ENCODE peak calls at places on chromosomes 11 and 22, in eight cellular contexts. N, M, R, H, S, V, W and O are unnamed samples.

GRCh38 chr11:9073826-9074225 is 17.6 kb downstream of the SCUBE2 start:
- DNase-seq in N (no peak), M (no peak), R (no peak), H (no peak), S (no peak), V (no peak), W (no peak), O (no peak)

GRCh38 chr11:94909371-94909820 is 64.0 kb downstream of the CWC15 start:
- DNase-seq in N (no peak), M (no peak), R (no peak), H (no peak), S (no peak), V (no peak), W (peak), O (no peak)

GRCh38 chr11:126366064-126366822 is 10.8 kb downstream of the ST3GAL4 start:
- DNase-seq in N (no peak), M (peak), R (no peak), H (no peak), S (peak), V (no peak), W (no peak), O (no peak)

GRCh38 chr22:27135582-27135981 is 478.2 kb downstream of the MIAT start:
- DNase-seq in N (peak), M (no peak), R (no peak), H (no peak), S (no peak), V (no peak), W (peak), O (no peak)

GRCh38 chr22:47352920-47353700 is 590.7 kb downstream of the TBC1D22A start:
- DNase-seq in N (no peak), M (no peak), R (no peak), H (no peak), S (peak), V (no peak), W (no peak), O (no peak)

GRCh38 chr11:119367661-119368120 is 13.8 kb downstream of the USP2 start:
- DNase-seq in N (no peak), M (no peak), R (peak), H (no peak), S (peak), V (no peak), W (no peak), O (peak)

GRCh38 chr22:44939451-44939850 is 70.4 kb downstream of the PHF21B start:
- DNase-seq in N (no peak), M (no peak), R (no peak), H (no peak), S (no peak), V (no peak), W (no peak), O (no peak)

GRCh38 chr22:48276933-48277867 is 1514.8 kb downstream of the TBC1D22A start:
- DNase-seq in N (no peak), M (no peak), R (no peak), H (no peak), S (no peak), V (no peak), W (no peak), O (no peak)

GRCh38 chr22:39254789-39255298 is 10.1 kb upstream of the PDGFB start:
- DNase-seq in N (no peak), M (no peak), R (no peak), H (no peak), S (no peak), V (no peak), W (peak), O (no peak)

GRCh38 chr11:31959711-31960110 is 131.2 kb upstream of the RCN1 start:
- DNase-seq in N (no peak), M (no peak), R (no peak), H (no peak), S (no peak), V (no peak), W (peak), O (no peak)

GRCh38 chr11:12653729-12654128 is 20.5 kb upstream of the TEAD1 start:
- DNase-seq in N (no peak), M (no peak), R (no peak), H (no peak), S (no peak), V (no peak), W (no peak), O (no peak)

GRCh38 chr11:124743050-124743449 is 3.3 kb downstream of the NRGN start:
- DNase-seq in N (no peak), M (no peak), R (no peak), H (no peak), S (peak), V (no peak), W (no peak), O (no peak)

GRCh38 chr11:116107229-116107628 is 603.0 kb upstream of the CADM1 start:
- DNase-seq in N (no peak), M (no peak), R (no peak), H (no peak), S (no peak), V (no peak), W (no peak), O (no peak)

GRCh38 chr22:28907311-28908008 is 24.1 kb downstream of the ZNRF3 start:
- DNase-seq in N (no peak), M (no peak), R (no peak), H (no peak), S (no peak), V (no peak), W (peak), O (no peak)

GRCh38 chr11:117713676-117714075 is 83.3 kb downstream of the DSCAML1 start:
- DNase-seq in N (no peak), M (no peak), R (no peak), H (no peak), S (no peak), V (no peak), W (no peak), O (no peak)

GRCh38 chr11:10386361-10386760 is 68.7 kb upstream of the AMPD3 start:
- DNase-seq in N (no peak), M (no peak), R (no peak), H (no peak), S (no peak), V (no peak), W (no peak), O (no peak)

GRCh38 chr11:33445761-33446161 is 188.6 kb downstream of the HIPK3 start:
- DNase-seq in N (no peak), M (no peak), R (no peak), H (no peak), S (no peak), V (no peak), W (peak), O (no peak)

GRCh38 chr11:128324531-128325141 is 262.7 kb downstream of the ETS1 start:
- DNase-seq in N (peak), M (no peak), R (no peak), H (no peak), S (peak), V (no peak), W (no peak), O (no peak)

GRCh38 chr22:41367039-41367679 is 14.6 kb upstream of the TEF start:
- DNase-seq in N (peak), M (peak), R (peak), H (peak), S (peak), V (peak), W (peak), O (peak)

GRCh38 chr11:105538531-105538930 is 71.3 kb upstream of the GRIA4 start:
- DNase-seq in N (no peak), M (no peak), R (no peak), H (no peak), S (no peak), V (no peak), W (no peak), O (no peak)

GRCh38 chr11:6576471-6577373 is 26.7 kb downstream of the RRP8 start:
- DNase-seq in N (no peak), M (no peak), R (peak), H (no peak), S (no peak), V (no peak), W (peak), O (no peak)

GRCh38 chr11:18253778-18254338 is 5.4 kb upstream of the SAA2 start:
- DNase-seq in N (no peak), M (no peak), R (no peak), H (no peak), S (no peak), V (no peak), W (no peak), O (no peak)

GRCh38 chr11:128914216-128915147 is 23.3 kb downstream of the KCNJ5 start:
- DNase-seq in N (no peak), M (no peak), R (no peak), H (no peak), S (peak), V (no peak), W (no peak), O (no peak)

GRCh38 chr11:102603091-102603490 is 22.0 kb downstream of the MMP20 start:
- DNase-seq in N (peak), M (no peak), R (no peak), H (no peak), S (no peak), V (peak), W (peak), O (no peak)

GRCh38 chr11:35365395-35365794 is 54.0 kb downstream of the SLC1A2 start:
- DNase-seq in N (no peak), M (no peak), R (no peak), H (no peak), S (no peak), V (no peak), W (no peak), O (no peak)

GRCh38 chr11:86699036-86699791 is 26.8 kb upstream of the ME3 start:
- DNase-seq in N (no peak), M (no peak), R (no peak), H (no peak), S (no peak), V (no peak), W (peak), O (no peak)

GRCh38 chr22:27810566-27810965 is 9.0 kb upstream of the MN1 start:
- DNase-seq in N (no peak), M (peak), R (no peak), H (no peak), S (no peak), V (peak), W (peak), O (no peak)

GRCh38 chr11:132588366-132588765 is 943.9 kb downstream of the OPCML start:
- DNase-seq in N (no peak), M (no peak), R (no peak), H (no peak), S (no peak), V (no peak), W (peak), O (no peak)

GRCh38 chr11:64878494-64879225 is at the start of gene EHD1:
- DNase-seq in N (peak), M (peak), R (peak), H (no peak), S (peak), V (peak), W (peak), O (peak)
- TF ChIP-seq CTCF in N (peak), M (peak), R (peak), H (peak), S (peak), V (peak), W (peak), O (peak)

GRCh38 chr11:23542816-23543215 is 682.5 kb upstream of the CCDC179 start:
- DNase-seq in N (no peak), M (no peak), R (no peak), H (no peak), S (no peak), V (no peak), W (no peak), O (no peak)
- H3K27ac ChIP-seq in N (no peak), M (no peak), R (no peak), H (no peak), S (no peak), V (no peak), W (no peak), O (no peak)

GRCh38 chr22:42976131-42976530 is 38.8 kb downstream of the PACSIN2 start:
- DNase-seq in N (no peak), M (no peak), R (no peak), H (no peak), S (no peak), V (no peak), W (no peak), O (no peak)
- H3K4me3 ChIP-seq in N (no peak), M (no peak), R (no peak), H (no peak), S (no peak), V (no peak), W (no peak), O (no peak)

GRCh38 chr11:15765530-15765929 is 590.8 kb downstream of the SOX6 start:
- DNase-seq in N (no peak), M (no peak), R (no peak), H (no peak), S (no peak), V (no peak), W (no peak), O (no peak)

GRCh38 chr11:15761235-15761634 is 595.1 kb downstream of the SOX6 start:
- DNase-seq in N (no peak), M (no peak), R (no peak), H (no peak), S (no peak), V (no peak), W (no peak), O (no peak)

GRCh38 chr11:15764329-15764728 is 592.0 kb downstream of the SOX6 start:
- DNase-seq in N (no peak), M (no peak), R (no peak), H (no peak), S (no peak), V (no peak), W (no peak), O (no peak)

GRCh38 chr11:15768321-15768720 is 588.0 kb downstream of the SOX6 start:
- DNase-seq in N (no peak), M (no peak), R (no peak), H (no peak), S (no peak), V (no peak), W (no peak), O (no peak)

GRCh38 chr11:15764948-15765347 is 591.4 kb downstream of the SOX6 start:
- DNase-seq in N (no peak), M (no peak), R (no peak), H (no peak), S (no peak), V (peak), W (no peak), O (no peak)
- TF ChIP-seq CTCF in N (no peak), M (no peak), R (no peak), H (no peak), S (no peak), V (no peak), W (no peak), O (no peak)

GRCh38 chr11:100719809-100720221 is 32.7 kb downstream of the ARHGAP42 start:
- DNase-seq in N (no peak), M (peak), R (no peak), H (no peak), S (no peak), V (peak), W (peak), O (no peak)
- H3K27ac ChIP-seq in N (peak), M (no peak), R (no peak), H (no peak), S (peak), V (peak), W (peak), O (no peak)

GRCh38 chr22:35883028-35883620 is 145.5 kb downstream of the RBFOX2 start:
- DNase-seq in N (peak), M (no peak), R (no peak), H (no peak), S (no peak), V (no peak), W (peak), O (no peak)
- H3K4me3 ChIP-seq in N (no peak), M (no peak), R (no peak), H (no peak), S (no peak), V (no peak), W (no peak), O (no peak)

DNA sequence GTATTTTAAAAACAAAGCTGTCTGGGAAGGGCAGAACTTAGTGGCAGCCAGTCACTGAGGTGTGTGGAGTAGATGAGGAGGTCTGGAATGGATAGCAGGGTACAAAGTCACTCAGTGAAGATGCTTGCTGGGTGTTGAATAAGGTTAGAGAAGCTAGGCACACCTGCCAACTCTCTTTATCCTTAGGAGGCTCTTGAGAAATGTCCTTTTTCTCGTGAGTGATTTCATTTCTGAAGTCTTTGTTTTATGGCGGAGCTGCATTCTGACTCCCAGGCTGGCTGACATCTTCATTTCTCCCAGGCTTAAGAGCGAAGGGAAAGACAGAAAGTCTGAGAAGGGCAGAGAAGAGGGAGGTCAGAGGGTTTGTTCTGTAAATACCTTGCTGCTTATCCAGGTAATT is 31.0 kb downstream of the CECR2 start:
- DNase-seq in N (no peak), M (no peak), R (no peak), H (no peak), S (no peak), V (no peak), W (no peak), O (no peak)
- TF ChIP-seq CTCF in N (no peak), M (no peak), R (no peak), H (no peak), S (no peak), V (no peak), W (no peak), O (no peak)

DNA sequence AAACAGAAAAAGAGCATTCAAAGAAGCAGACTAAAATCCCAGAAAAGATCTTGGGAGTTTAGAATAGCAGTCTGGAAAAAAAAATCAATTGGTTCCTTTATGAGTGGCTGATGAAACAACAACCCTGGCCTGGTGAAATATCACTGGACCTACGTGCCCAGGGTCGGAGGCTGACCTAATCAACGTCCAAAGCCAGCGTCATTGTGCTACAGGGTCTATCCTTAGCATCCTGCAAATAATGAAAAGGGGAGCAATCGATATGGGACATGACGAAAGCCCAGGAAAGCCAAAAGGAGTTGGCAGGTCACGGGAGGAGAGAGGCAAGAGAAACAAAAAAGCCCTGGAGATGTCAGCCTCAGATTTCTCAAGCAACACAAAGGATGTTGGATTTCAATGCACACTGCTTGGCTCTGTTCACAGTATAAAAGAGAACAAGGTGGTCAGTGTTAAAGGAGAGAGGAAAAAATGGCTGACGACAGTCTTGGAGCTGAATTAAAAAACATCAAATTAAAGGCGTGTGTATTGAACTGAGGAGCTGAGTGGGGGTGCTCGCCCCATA is 148.8 kb downstream of the BLID start:
- DNase-seq in N (no peak), M (no peak), R (no peak), H (no peak), S (no peak), V (no peak), W (no peak), O (no peak)
- H3K27ac ChIP-seq in N (no peak), M (no peak), R (no peak), H (no peak), S (no peak), V (no peak), W (no peak), O (peak)